ENCODE peak calls at places on chromosome 16, in four cellular contexts. J is GM12878, H is tibial nerve, K is NT2/D1. I is an unnamed sample. For H3K4me1, the result is how much of the 10 kb centered on the place peaks cover.

GRCh38 chr16:50160495-50161164 is 7.5 kb downstream of the TENT4B start:
- DNase-seq in J (no peak), H (no peak), K (no peak), I (no peak)

GRCh38 chr16:2159052-2159838 is 3.7 kb downstream of the TRAF7 start:
- DNase-seq in J (no peak), H (peak), K (no peak), I (no peak)

GRCh38 chr16:46607529-46607928 is 13.7 kb downstream of the SHCBP1 start:
- DNase-seq in J (no peak), H (no peak), K (no peak), I (no peak)

GRCh38 chr16:29734826-29735225 is 11.0 kb downstream of the C16orf54 start:
- DNase-seq in J (no peak), H (no peak), K (no peak), I (no peak)

GRCh38 chr16:88767546-88767945 is 17.5 kb downstream of the PIEZO1 start:
- DNase-seq in J (no peak), H (no peak), K (no peak), I (no peak)

GRCh38 chr16:54175552-54176375 is 110.8 kb downstream of the IRX3 start:
- DNase-seq in J (no peak), H (no peak), K (no peak), I (no peak)

GRCh38 chr16:79469999-79470398 is 130.5 kb downstream of the MAF start:
- DNase-seq in J (no peak), H (peak), K (no peak), I (no peak)

GRCh38 chr16:28042856-28043255 is 20.7 kb downstream of the GSG1L start:
- DNase-seq in J (no peak), H (no peak), K (no peak), I (no peak)

GRCh38 chr16:31002252-31002700 is 8.2 kb downstream of the STX1B start:
- DNase-seq in J (no peak), H (no peak), K (no peak), I (no peak)

GRCh38 chr16:3045758-3046505 is 429 bp upstream of the MMP25 start:
- DNase-seq in J (no peak), H (no peak), K (no peak), I (no peak)

GRCh38 chr16:371729-372521 is 1.6 kb upstream of the MRPL28 start:
- DNase-seq in J (no peak), H (no peak), K (no peak), I (no peak)

GRCh38 chr16:10579965-10580918 is at the start of gene EMP2:
- DNase-seq in J (no peak), H (peak), K (peak), I (no peak)

GRCh38 chr16:88405325-88406060 is 22.7 kb downstream of the ZNF469 start:
- DNase-seq in J (no peak), H (no peak), K (no peak), I (no peak)

GRCh38 chr16:27217256-27217655 is 13.9 kb downstream of the KDM8 start:
- DNase-seq in J (no peak), H (no peak), K (peak), I (no peak)

GRCh38 chr16:82900611-82901010 is 273.8 kb downstream of the CDH13 start:
- DNase-seq in J (no peak), H (no peak), K (no peak), I (no peak)

GRCh38 chr16:80299416-80299815 is 241.4 kb upstream of the DYNLRB2 start:
- DNase-seq in J (no peak), H (no peak), K (no peak), I (no peak)

GRCh38 chr16:23691483-23692189 is 12.9 kb downstream of the PLK1 start:
- DNase-seq in J (no peak), H (no peak), K (no peak), I (no peak)

GRCh38 chr16:30000768-30001631 is 5.0 kb downstream of the INO80E start:
- DNase-seq in J (no peak), H (no peak), K (no peak), I (no peak)

GRCh38 chr16:22787456-22788189 is 26.3 kb upstream of the HS3ST2 start:
- DNase-seq in J (no peak), H (no peak), K (no peak), I (no peak)

GRCh38 chr16:22621571-22622148 is 111.0 kb downstream of the NPIPB5 start:
- DNase-seq in J (no peak), H (no peak), K (no peak), I (no peak)

GRCh38 chr16:19396555-19397011 is 21.1 kb upstream of the TMC5 start:
- DNase-seq in J (no peak), H (no peak), K (no peak), I (no peak)

GRCh38 chr16:15846510-15846909 is 10.3 kb downstream of the MYH11 start:
- DNase-seq in J (no peak), H (no peak), K (no peak), I (no peak)

GRCh38 chr16:79598341-79599181 is 2.0 kb downstream of the MAF start:
- DNase-seq in J (no peak), H (peak), K (peak), I (no peak)

GRCh38 chr16:4200000-4200780 is 41.7 kb downstream of the SRL start:
- DNase-seq in J (no peak), H (peak), K (no peak), I (no peak)

GRCh38 chr16:89051521-89052166 is 42.0 kb upstream of the ACSF3 start:
- DNase-seq in J (no peak), H (no peak), K (no peak), I (no peak)

GRCh38 chr16:29009050-29009837 is 24.4 kb downstream of the LAT start:
- DNase-seq in J (no peak), H (no peak), K (no peak), I (no peak)

GRCh38 chr16:68800257-68800875 is 43.0 kb upstream of the TANGO6 start:
- DNase-seq in J (peak), H (peak), K (peak), I (no peak)

GRCh38 chr16:54651440-54651839 is 279.2 kb upstream of the IRX5 start:
- DNase-seq in J (no peak), H (no peak), K (peak), I (no peak)

GRCh38 chr16:75260856-75261589 is 9.6 kb upstream of the BCAR1 start:
- DNase-seq in J (no peak), H (no peak), K (no peak), I (no peak)
- H3K4me1 ChIP-seq in J (under half), H (half or more), K (half or more), I (half or more)

DNA sequence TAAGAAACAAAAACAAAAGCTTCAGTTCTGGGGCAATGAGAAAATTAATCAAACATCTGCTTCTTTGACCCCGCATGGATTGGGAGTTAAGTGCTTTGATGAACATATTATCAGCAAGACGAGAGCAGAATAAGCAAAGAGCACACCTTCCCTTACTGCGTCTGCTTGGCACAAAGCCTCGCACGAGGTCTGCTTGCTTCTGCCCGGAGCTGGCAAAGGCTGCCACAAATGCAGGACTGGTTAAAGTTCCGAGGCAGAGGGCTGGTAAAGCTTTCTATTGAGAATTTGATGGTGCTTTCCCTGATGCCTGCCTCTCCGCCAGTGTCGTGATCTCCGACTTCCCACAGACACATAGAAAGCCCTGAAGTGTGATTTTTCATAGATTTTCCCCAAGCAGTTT is 17.0 kb downstream of the VAT1L start:
- DNase-seq in J (no peak), H (no peak), K (no peak), I (no peak)
- H3K4me3 ChIP-seq in J (no peak), H (no peak), K (no peak), I (no peak)

DNA sequence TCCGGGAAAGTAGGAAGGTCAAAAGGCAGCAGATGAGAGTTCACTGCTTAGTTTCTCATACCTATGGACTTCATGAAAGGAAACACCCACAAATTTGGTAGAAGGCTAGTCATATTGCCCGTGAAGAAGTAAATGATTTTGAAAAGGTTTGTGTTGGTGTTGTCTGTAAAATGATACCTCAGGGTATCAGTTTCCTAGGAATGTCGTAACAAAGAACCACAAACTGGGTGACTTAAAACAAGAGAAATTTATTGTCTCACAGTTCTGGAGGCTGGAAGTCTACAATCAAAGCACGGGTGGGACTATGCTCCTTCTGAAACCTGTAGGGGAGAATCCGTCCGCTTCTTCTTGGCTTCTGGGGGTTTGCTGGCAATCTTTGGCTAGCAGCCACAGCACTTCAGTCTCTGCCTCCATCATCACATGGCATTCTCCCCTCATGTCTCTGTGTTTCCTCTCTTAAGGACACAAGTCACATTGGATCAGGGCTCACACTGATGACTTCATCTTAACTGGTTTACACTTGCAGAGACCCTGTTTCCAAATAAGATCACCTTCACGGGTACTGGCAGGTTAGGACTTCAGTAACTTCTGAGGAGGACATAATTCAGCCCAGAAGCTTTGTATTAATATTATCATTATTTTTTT is 2.0 kb upstream of the NAE1 start:
- DNase-seq in J (no peak), H (no peak), K (no peak), I (no peak)
- H3K4me1 ChIP-seq in J (under half), H (under half), K (under half), I (under half)

DNA sequence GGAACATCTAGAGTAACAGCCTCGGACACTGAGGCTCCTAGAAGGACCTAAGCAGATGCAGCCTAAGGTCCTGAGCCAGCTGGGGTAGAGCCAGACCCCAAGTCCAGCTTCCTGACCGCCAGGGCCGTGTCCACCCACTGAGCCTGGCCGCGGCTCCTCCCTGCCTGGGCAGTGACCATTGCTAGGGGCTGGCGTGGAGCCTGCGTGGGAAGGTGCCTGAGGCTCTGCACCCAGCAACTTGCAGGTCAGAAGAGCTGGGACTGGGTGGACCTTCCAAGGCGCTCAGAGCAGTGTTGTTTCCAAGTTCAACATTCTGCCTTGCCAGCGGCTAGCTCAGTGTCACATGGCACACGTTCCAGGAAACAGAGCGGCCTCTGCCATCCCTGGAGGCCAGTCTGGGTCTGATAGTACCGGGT is 209.6 kb upstream of the CIBAR2 start:
- DNase-seq in J (no peak), H (peak), K (no peak), I (no peak)
- H3K4me3 ChIP-seq in J (no peak), H (no peak), K (no peak), I (peak)

DNA sequence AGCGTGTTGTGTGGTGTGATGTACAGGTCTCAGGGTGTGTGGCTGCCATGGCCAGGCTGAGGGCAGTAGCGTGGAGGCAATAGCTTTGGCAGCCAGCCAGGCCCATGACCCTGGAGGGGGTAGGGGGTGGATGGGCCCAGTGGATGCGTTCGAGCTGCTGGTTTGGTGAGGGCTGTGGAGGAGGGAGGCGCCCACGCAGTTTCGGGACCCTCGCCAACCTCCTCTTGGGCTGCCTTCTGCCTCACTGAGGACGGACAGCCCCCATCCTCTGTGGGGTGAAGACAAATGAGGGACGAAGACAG is 238.6 kb upstream of the GSE1 start:
- DNase-seq in J (no peak), H (no peak), K (no peak), I (no peak)
- H3K4me1 ChIP-seq in J (under half), H (half or more), K (under half), I (under half)

DNA sequence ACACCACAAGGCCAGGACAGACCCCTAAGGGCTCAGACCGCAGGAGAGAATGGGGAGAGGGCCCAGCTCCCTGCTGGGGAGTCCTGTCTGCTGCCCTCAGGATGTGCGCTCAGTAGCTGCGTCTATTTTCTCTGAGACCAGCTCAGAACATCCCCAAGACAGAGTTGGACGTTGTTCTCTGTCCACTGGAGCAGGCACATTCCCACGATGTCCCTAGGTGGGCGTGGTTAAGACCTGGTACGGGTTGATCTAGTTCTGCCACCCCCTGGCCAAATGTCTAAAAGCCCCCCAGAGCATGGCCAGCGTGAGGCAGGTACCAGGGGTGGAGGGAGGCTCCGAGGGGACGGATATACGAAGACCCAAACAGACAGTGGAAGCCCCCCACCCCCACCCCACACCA is 842 bp upstream of the CALB2 start:
- DNase-seq in J (no peak), H (no peak), K (no peak), I (no peak)
- H3K4me3 ChIP-seq in J (no peak), H (no peak), K (peak), I (no peak)

GRCh38 chr16:57527027-57527426 is 9.3 kb downstream of the CCDC102A start:
- DNase-seq in J (no peak), H (no peak), K (no peak), I (no peak)

GRCh38 chr16:57526498-57526897 is 9.9 kb downstream of the CCDC102A start:
- DNase-seq in J (no peak), H (no peak), K (no peak), I (no peak)

GRCh38 chr16:57528499-57529323 is 7.7 kb downstream of the CCDC102A start:
- DNase-seq in J (no peak), H (no peak), K (no peak), I (no peak)

GRCh38 chr16:57529324-57530103 is 6.9 kb downstream of the CCDC102A start:
- DNase-seq in J (no peak), H (no peak), K (no peak), I (no peak)

GRCh38 chr16:57527610-57528360 is 8.6 kb downstream of the CCDC102A start:
- DNase-seq in J (no peak), H (no peak), K (no peak), I (no peak)
- H3K4me1 ChIP-seq in J (under half), H (under half), K (under half), I (under half)

GRCh38 chr16:11799509-11800384 is 2.7 kb upstream of the ZC3H7A start:
- DNase-seq in J (no peak), H (no peak), K (no peak), I (no peak)
- H3K4me3 ChIP-seq in J (peak), H (no peak), K (no peak), I (no peak)